ENCODE peak calls at places on chromosomes 16 and 17, in nine cellular contexts. One of them, this sample, is unnamed.

GRCh38 chr16:75130150-75130771 is 13.7 kb upstream of the LDHD start:
- DNase-seq in fibroblast of mammary gland: no peak
- DNase-seq in HTR-8/SVneo: no peak
- DNase-seq in T-helper 22 cell: no peak
- DNase-seq in cardiac muscle cell: no peak
- DNase-seq in iPS DF 19.7: no peak
- DNase-seq in effector CD8-positive, alpha-beta T cell: no peak
- DNase-seq in occipital lobe: no peak
- DNase-seq in skeletal muscle cell: no peak
- DNase-seq in this sample: no peak

GRCh38 chr16:72793716-72794115 is 254.2 kb downstream of the ZFHX3 start:
- DNase-seq in fibroblast of mammary gland: no peak
- DNase-seq in HTR-8/SVneo: no peak
- DNase-seq in T-helper 22 cell: no peak
- DNase-seq in cardiac muscle cell: no peak
- DNase-seq in iPS DF 19.7: no peak
- DNase-seq in effector CD8-positive, alpha-beta T cell: no peak
- DNase-seq in occipital lobe: no peak
- DNase-seq in skeletal muscle cell: no peak
- DNase-seq in this sample: no peak

GRCh38 chr17:62098623-62099231 is 33.6 kb upstream of the MED13 start:
- DNase-seq in fibroblast of mammary gland: no peak
- DNase-seq in HTR-8/SVneo: no peak
- DNase-seq in T-helper 22 cell: no peak
- DNase-seq in cardiac muscle cell: no peak
- DNase-seq in iPS DF 19.7: no peak
- DNase-seq in effector CD8-positive, alpha-beta T cell: no peak
- DNase-seq in occipital lobe: no peak
- DNase-seq in skeletal muscle cell: no peak
- DNase-seq in this sample: no peak

GRCh38 chr17:74199306-74200092 is 4.0 kb upstream of the RPL38 start:
- DNase-seq in fibroblast of mammary gland: peak
- DNase-seq in HTR-8/SVneo: peak
- DNase-seq in T-helper 22 cell: peak
- DNase-seq in cardiac muscle cell: peak
- DNase-seq in iPS DF 19.7: no peak
- DNase-seq in effector CD8-positive, alpha-beta T cell: peak
- DNase-seq in occipital lobe: peak
- DNase-seq in skeletal muscle cell: no peak
- DNase-seq in this sample: peak

GRCh38 chr17:978110-979093 is 1.2 kb downstream of the NXN start:
- DNase-seq in fibroblast of mammary gland: peak
- DNase-seq in HTR-8/SVneo: no peak
- DNase-seq in T-helper 22 cell: no peak
- DNase-seq in cardiac muscle cell: peak
- DNase-seq in iPS DF 19.7: no peak
- DNase-seq in effector CD8-positive, alpha-beta T cell: no peak
- DNase-seq in occipital lobe: no peak
- DNase-seq in skeletal muscle cell: no peak
- DNase-seq in this sample: no peak

GRCh38 chr16:13507530-13507929 is 412.4 kb upstream of the ERCC4 start:
- DNase-seq in fibroblast of mammary gland: no peak
- DNase-seq in HTR-8/SVneo: no peak
- DNase-seq in T-helper 22 cell: no peak
- DNase-seq in cardiac muscle cell: no peak
- DNase-seq in iPS DF 19.7: no peak
- DNase-seq in effector CD8-positive, alpha-beta T cell: no peak
- DNase-seq in occipital lobe: no peak
- DNase-seq in skeletal muscle cell: no peak
- DNase-seq in this sample: no peak

GRCh38 chr16:30659507-30660423 is 1.5 kb downstream of the FBRS start:
- DNase-seq in fibroblast of mammary gland: no peak
- DNase-seq in HTR-8/SVneo: no peak
- DNase-seq in T-helper 22 cell: peak
- DNase-seq in cardiac muscle cell: no peak
- DNase-seq in iPS DF 19.7: no peak
- DNase-seq in effector CD8-positive, alpha-beta T cell: peak
- DNase-seq in occipital lobe: no peak
- DNase-seq in skeletal muscle cell: no peak
- DNase-seq in this sample: peak

GRCh38 chr17:79003661-79004411 is 5.7 kb downstream of the CANT1 start:
- DNase-seq in fibroblast of mammary gland: no peak
- DNase-seq in HTR-8/SVneo: no peak
- DNase-seq in T-helper 22 cell: no peak
- DNase-seq in cardiac muscle cell: no peak
- DNase-seq in iPS DF 19.7: no peak
- DNase-seq in effector CD8-positive, alpha-beta T cell: no peak
- DNase-seq in occipital lobe: no peak
- DNase-seq in skeletal muscle cell: no peak
- DNase-seq in this sample: no peak

GRCh38 chr16:1416521-1416941 is 2.0 kb upstream of the UNKL start:
- DNase-seq in fibroblast of mammary gland: no peak
- DNase-seq in HTR-8/SVneo: no peak
- DNase-seq in T-helper 22 cell: no peak
- DNase-seq in cardiac muscle cell: no peak
- DNase-seq in iPS DF 19.7: no peak
- DNase-seq in effector CD8-positive, alpha-beta T cell: no peak
- DNase-seq in occipital lobe: no peak
- DNase-seq in skeletal muscle cell: no peak
- DNase-seq in this sample: no peak

GRCh38 chr16:27628216-27628945 is 78.4 kb downstream of the KATNIP start:
- DNase-seq in fibroblast of mammary gland: no peak
- DNase-seq in HTR-8/SVneo: no peak
- DNase-seq in T-helper 22 cell: no peak
- DNase-seq in cardiac muscle cell: no peak
- DNase-seq in iPS DF 19.7: no peak
- DNase-seq in effector CD8-positive, alpha-beta T cell: no peak
- DNase-seq in occipital lobe: no peak
- DNase-seq in skeletal muscle cell: no peak
- DNase-seq in this sample: no peak

GRCh38 chr16:72467157-72467759 is 295.3 kb upstream of the PMFBP1 start:
- DNase-seq in fibroblast of mammary gland: peak
- DNase-seq in HTR-8/SVneo: peak
- DNase-seq in T-helper 22 cell: no peak
- DNase-seq in cardiac muscle cell: peak
- DNase-seq in iPS DF 19.7: no peak
- DNase-seq in effector CD8-positive, alpha-beta T cell: no peak
- DNase-seq in occipital lobe: no peak
- DNase-seq in skeletal muscle cell: no peak
- DNase-seq in this sample: no peak

GRCh38 chr16:19223235-19223847 is 55.3 kb downstream of the SYT17 start:
- DNase-seq in fibroblast of mammary gland: peak
- DNase-seq in HTR-8/SVneo: no peak
- DNase-seq in T-helper 22 cell: no peak
- DNase-seq in cardiac muscle cell: peak
- DNase-seq in iPS DF 19.7: no peak
- DNase-seq in effector CD8-positive, alpha-beta T cell: no peak
- DNase-seq in occipital lobe: no peak
- DNase-seq in skeletal muscle cell: no peak
- DNase-seq in this sample: no peak

GRCh38 chr17:68606451-68607307 is 5.5 kb upstream of the FAM20A start:
- DNase-seq in fibroblast of mammary gland: no peak
- DNase-seq in HTR-8/SVneo: no peak
- DNase-seq in T-helper 22 cell: no peak
- DNase-seq in cardiac muscle cell: no peak
- DNase-seq in iPS DF 19.7: no peak
- DNase-seq in effector CD8-positive, alpha-beta T cell: no peak
- DNase-seq in occipital lobe: no peak
- DNase-seq in skeletal muscle cell: no peak
- DNase-seq in this sample: no peak

GRCh38 chr16:81243927-81244326 is 5.4 kb downstream of the BCO1 start:
- DNase-seq in fibroblast of mammary gland: no peak
- DNase-seq in HTR-8/SVneo: no peak
- DNase-seq in T-helper 22 cell: no peak
- DNase-seq in cardiac muscle cell: no peak
- DNase-seq in iPS DF 19.7: no peak
- DNase-seq in effector CD8-positive, alpha-beta T cell: no peak
- DNase-seq in occipital lobe: no peak
- DNase-seq in skeletal muscle cell: no peak
- DNase-seq in this sample: no peak

GRCh38 chr16:85778873-85779272 is 20.5 kb downstream of the EMC8 start:
- DNase-seq in fibroblast of mammary gland: no peak
- DNase-seq in HTR-8/SVneo: no peak
- DNase-seq in T-helper 22 cell: no peak
- DNase-seq in cardiac muscle cell: no peak
- DNase-seq in iPS DF 19.7: no peak
- DNase-seq in effector CD8-positive, alpha-beta T cell: no peak
- DNase-seq in occipital lobe: no peak
- DNase-seq in skeletal muscle cell: no peak
- DNase-seq in this sample: no peak

GRCh38 chr17:77571141-77571540 is 387.4 kb upstream of the TNRC6C start:
- DNase-seq in fibroblast of mammary gland: no peak
- DNase-seq in HTR-8/SVneo: no peak
- DNase-seq in T-helper 22 cell: no peak
- DNase-seq in cardiac muscle cell: no peak
- DNase-seq in iPS DF 19.7: no peak
- DNase-seq in effector CD8-positive, alpha-beta T cell: no peak
- DNase-seq in occipital lobe: no peak
- DNase-seq in skeletal muscle cell: no peak
- DNase-seq in this sample: no peak

GRCh38 chr16:80231118-80231515 is 309.7 kb upstream of the DYNLRB2 start:
- DNase-seq in fibroblast of mammary gland: peak
- DNase-seq in HTR-8/SVneo: no peak
- DNase-seq in T-helper 22 cell: no peak
- DNase-seq in cardiac muscle cell: no peak
- DNase-seq in iPS DF 19.7: no peak
- DNase-seq in effector CD8-positive, alpha-beta T cell: no peak
- DNase-seq in occipital lobe: no peak
- DNase-seq in skeletal muscle cell: no peak
- DNase-seq in this sample: no peak

GRCh38 chr17:57577751-57578607 is 167.1 kb downstream of the CCDC182 start:
- DNase-seq in fibroblast of mammary gland: peak
- DNase-seq in HTR-8/SVneo: no peak
- DNase-seq in T-helper 22 cell: no peak
- DNase-seq in cardiac muscle cell: peak
- DNase-seq in iPS DF 19.7: no peak
- DNase-seq in effector CD8-positive, alpha-beta T cell: no peak
- DNase-seq in occipital lobe: no peak
- DNase-seq in skeletal muscle cell: peak
- DNase-seq in this sample: no peak

GRCh38 chr16:67017810-67018488 is 11.0 kb upstream of the CBFB start:
- DNase-seq in fibroblast of mammary gland: peak
- DNase-seq in HTR-8/SVneo: peak
- DNase-seq in T-helper 22 cell: peak
- DNase-seq in cardiac muscle cell: peak
- DNase-seq in iPS DF 19.7: peak
- DNase-seq in effector CD8-positive, alpha-beta T cell: peak
- DNase-seq in occipital lobe: peak
- DNase-seq in skeletal muscle cell: peak
- DNase-seq in this sample: peak